ENCODE peak calls at places on chromosome 4, in nine cellular contexts. I is pancreas; O is OCI-LY7; S is CD8-positive, alpha-beta memory T cell; U is thoracic aorta; M is BJ; V is NT2/D1; H is mesenchymal stem cell; A is aorta. F is an unnamed sample.

GRCh38 chr4:139768913-139769312 is 103.3 kb downstream of the MGST2 start:
- DNase-seq in I (no peak), O (no peak), S (no peak), U (no peak), M (no peak), V (no peak), H (no peak), A (no peak), F (no peak)

GRCh38 chr4:15771419-15772058 is 6.6 kb upstream of the CD38 start:
- DNase-seq in I (no peak), O (no peak), S (no peak), U (no peak), M (no peak), V (no peak), H (no peak), A (no peak), F (no peak)

GRCh38 chr4:78099058-78099457 is 41.9 kb downstream of the FRAS1 start:
- DNase-seq in I (no peak), O (no peak), S (no peak), U (no peak), M (no peak), V (no peak), H (no peak), A (no peak), F (no peak)

GRCh38 chr4:31295081-31295480 is 574.9 kb downstream of the PCDH7 start:
- DNase-seq in I (no peak), O (no peak), S (no peak), U (no peak), M (no peak), V (no peak), H (no peak), A (no peak), F (no peak)

GRCh38 chr4:8097141-8097541 is 61.5 kb downstream of the ABLIM2 start:
- DNase-seq in I (no peak), O (no peak), S (no peak), U (no peak), M (no peak), V (no peak), H (no peak), A (no peak), F (no peak)

GRCh38 chr4:83212041-83212851 is 72.4 kb downstream of the COQ2 start:
- DNase-seq in I (peak; percentile 18), O (peak; percentile 99), S (peak; percentile 50), U (no peak), M (no peak), V (no peak), H (no peak), A (no peak), F (no peak)

GRCh38 chr4:158314756-158315487 is 104.6 kb downstream of the TMEM144 start:
- DNase-seq in I (no peak), O (no peak), S (no peak), U (no peak), M (peak; percentile 98), V (no peak), H (peak; percentile 82), A (no peak), F (no peak)

GRCh38 chr4:17173300-17173699 is 274.9 kb upstream of the LDB2 start:
- DNase-seq in I (no peak), O (peak; percentile 10), S (no peak), U (no peak), M (no peak), V (no peak), H (no peak), A (no peak), F (no peak)

GRCh38 chr4:100548209-100548579 is 30.4 kb upstream of the EMCN start:
- DNase-seq in I (no peak), O (no peak), S (no peak), U (no peak), M (no peak), V (no peak), H (no peak), A (no peak), F (no peak)

GRCh38 chr4:4575284-4576211 is 33.7 kb upstream of the STX18 start:
- DNase-seq in I (peak; percentile 36), O (no peak), S (peak; percentile 55), U (peak; percentile 4), M (no peak), V (peak; percentile 60), H (peak; percentile 72), A (peak; percentile 80), F (no peak)

GRCh38 chr4:108036252-108036651 is 46.6 kb downstream of the HADH start:
- DNase-seq in I (no peak), O (peak; percentile 98), S (no peak), U (no peak), M (no peak), V (no peak), H (no peak), A (no peak), F (no peak)

GRCh38 chr4:145279122-145279960 is 99.0 kb upstream of the OTUD4 start:
- DNase-seq in I (no peak), O (no peak), S (no peak), U (no peak), M (peak; percentile 88), V (no peak), H (peak; percentile 88), A (no peak), F (no peak)

GRCh38 chr4:185309770-185310169 is 86.0 kb downstream of the LRP2BP start:
- DNase-seq in I (no peak), O (peak; percentile 88), S (no peak), U (no peak), M (no peak), V (no peak), H (no peak), A (no peak), F (no peak)

GRCh38 chr4:185265942-185266341 is 56.5 kb downstream of the SNX25 start:
- DNase-seq in I (no peak), O (peak; percentile 75), S (no peak), U (no peak), M (no peak), V (no peak), H (peak; percentile 74), A (no peak), F (no peak)

GRCh38 chr4:7425171-7425570 is 9.6 kb downstream of the PSAPL1 start:
- DNase-seq in I (no peak), O (no peak), S (no peak), U (no peak), M (no peak), V (no peak), H (no peak), A (no peak), F (no peak)

GRCh38 chr4:113643505-113643904 is 118.0 kb downstream of the CAMK2D start:
- DNase-seq in I (no peak), O (no peak), S (no peak), U (no peak), M (no peak), V (no peak), H (no peak), A (no peak), F (no peak)

GRCh38 chr4:133081246-133081645 is 67.8 kb upstream of the PCDH10 start:
- DNase-seq in I (no peak), O (no peak), S (no peak), U (no peak), M (no peak), V (no peak), H (no peak), A (no peak), F (no peak)

GRCh38 chr4:20386906-20387305 is 135.2 kb downstream of the SLIT2 start:
- DNase-seq in I (no peak), O (no peak), S (no peak), U (no peak), M (no peak), V (no peak), H (no peak), A (no peak), F (no peak)

GRCh38 chr4:13527983-13528822 is 16.1 kb downstream of the NKX3-2 start:
- DNase-seq in I (no peak), O (peak; percentile 66), S (no peak), U (no peak), M (no peak), V (no peak), H (peak; percentile 20), A (no peak), F (no peak)

DNA sequence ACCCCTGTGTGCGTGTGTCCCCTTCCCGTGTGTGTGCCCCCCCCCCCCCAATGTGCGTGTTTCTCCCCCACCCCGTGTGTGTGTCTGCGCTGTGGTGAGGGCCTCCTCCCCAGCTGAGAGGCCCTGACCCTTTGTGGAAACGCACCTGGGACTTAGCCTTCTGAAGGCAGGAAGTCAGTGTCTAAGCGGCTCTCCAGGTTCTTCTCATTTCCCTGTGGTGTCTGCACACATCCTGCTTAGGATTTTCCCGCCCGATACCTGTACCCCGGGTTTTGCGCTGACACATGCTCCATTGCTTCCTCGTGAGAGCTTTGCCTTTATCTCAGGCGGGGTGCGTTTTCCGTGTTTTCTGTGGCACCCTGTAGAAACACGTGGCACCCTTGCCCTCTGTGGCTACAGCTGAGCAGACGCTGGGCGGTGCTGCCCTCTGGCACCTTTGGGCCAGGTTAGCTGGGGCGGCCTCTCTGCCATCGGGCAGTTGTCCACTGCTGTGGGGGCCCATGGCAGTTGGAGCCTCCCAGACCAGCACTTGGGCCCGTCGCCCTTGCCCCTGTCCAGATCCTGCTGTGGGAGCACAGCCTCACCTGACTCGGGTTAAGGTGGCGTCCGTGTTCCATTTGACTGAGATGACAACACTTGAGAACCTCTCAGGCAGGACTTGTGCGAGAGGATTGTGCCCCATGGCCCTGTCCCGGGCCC is 26.3 kb downstream of the MAEA start:
- DNase-seq in I (no peak), O (peak; percentile 58), S (no peak), U (no peak), M (no peak), V (no peak), H (no peak), A (no peak), F (no peak)
- H3K36me3 ChIP-seq in I (peaks cover 39% of the 10 kb centered on the region), O (peaks cover 70% of the 10 kb centered on the region), S (peaks cover 36% of the 10 kb centered on the region), U (peaks cover 72% of the 10 kb centered on the region), M (peaks cover 45% of the 10 kb centered on the region), V (peaks cover 81% of the 10 kb centered on the region), H (peaks cover 83% of the 10 kb centered on the region), A (no peaks in the 10 kb centered on the region), F (peaks cover 4% of the 10 kb centered on the region)

DNA sequence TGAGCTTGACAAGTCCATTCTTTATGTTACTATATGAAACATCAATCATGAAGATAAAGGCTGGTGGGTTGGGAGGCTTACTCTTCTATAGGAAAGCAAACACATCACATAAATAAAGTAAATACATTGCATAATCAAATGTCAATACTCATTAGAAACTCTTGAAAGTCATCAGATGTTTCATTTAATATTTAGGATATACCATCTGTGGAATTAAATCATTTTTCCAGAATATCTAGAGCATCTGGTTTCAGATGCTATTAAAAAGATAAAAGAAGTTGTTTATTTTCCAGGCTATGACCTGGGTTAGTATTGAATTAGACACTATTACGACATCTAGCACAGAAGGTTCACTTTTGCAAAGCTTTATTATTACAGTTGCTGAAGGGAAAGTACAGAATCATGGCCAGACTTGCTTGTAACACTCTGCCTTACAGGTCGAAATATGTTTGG is 72.6 kb downstream of the METTL14 start:
- DNase-seq in I (no peak), O (no peak), S (no peak), U (no peak), M (peak; percentile 43), V (no peak), H (peak; percentile 76), A (no peak), F (no peak)
- H3K36me3 ChIP-seq in I (peaks cover 3% of the 10 kb centered on the region), O (peaks cover 45% of the 10 kb centered on the region), S (peaks cover 6% of the 10 kb centered on the region), U (no peaks in the 10 kb centered on the region), M (peaks cover 3% of the 10 kb centered on the region), V (peaks cover 37% of the 10 kb centered on the region), H (no peaks in the 10 kb centered on the region), A (no peaks in the 10 kb centered on the region), F (no peaks in the 10 kb centered on the region)

GRCh38 chr4:56220261-56220660 is 167.0 kb downstream of the AASDH start:
- DNase-seq in I (no peak), O (no peak), S (no peak), U (no peak), M (no peak), V (no peak), H (peak; percentile 13), A (no peak), F (no peak)
- H3K36me3 ChIP-seq in I (no peaks in the 10 kb centered on the region), O (no peaks in the 10 kb centered on the region), S (no peaks in the 10 kb centered on the region), U (no peaks in the 10 kb centered on the region), M (no peaks in the 10 kb centered on the region), V (no peaks in the 10 kb centered on the region), H (no peaks in the 10 kb centered on the region), A (no peaks in the 10 kb centered on the region), F (no peaks in the 10 kb centered on the region)

GRCh38 chr4:168397611-168398169 is 79.1 kb upstream of the DDX60 start:
- DNase-seq in I (no peak), O (no peak), S (no peak), U (no peak), M (no peak), V (no peak), H (no peak), A (no peak), F (no peak)
- H3K36me3 ChIP-seq in I (peaks cover 4% of the 10 kb centered on the region), O (no peaks in the 10 kb centered on the region), S (peaks cover 36% of the 10 kb centered on the region), U (peaks cover 9% of the 10 kb centered on the region), M (no peaks in the 10 kb centered on the region), V (no peaks in the 10 kb centered on the region), H (peaks cover 22% of the 10 kb centered on the region), A (no peaks in the 10 kb centered on the region), F (peaks cover 3% of the 10 kb centered on the region)